ENCODE peak calls at places on chromosomes 7 and 10, in five cellular contexts. K is fibroblast of villous mesenchyme, T is GM12865, G is nucleus accumbens, I is tibial artery. Y is an unnamed sample.

GRCh38 chr10:126060232-126060935 is 164.0 kb downstream of the FANK1 start:
- DNase-seq in T (no peak), I (no peak), G (no peak), K (peak; percentile 67), Y (no peak)

GRCh38 chr10:8056891-8057331 is 2.4 kb downstream of the GATA3 start:
- DNase-seq in K (no peak), T (peak; percentile 57), G (no peak), I (no peak), Y (no peak)

GRCh38 chr7:103010220-103010607 is 64.4 kb downstream of the FBXL13 start:
- DNase-seq in T (no peak), I (no peak), K (no peak), G (no peak), Y (no peak)

GRCh38 chr10:359093-359492 is 223.8 kb downstream of the ZMYND11 start:
- DNase-seq in I (peak; percentile 37), T (no peak), G (no peak), K (no peak), Y (no peak)

GRCh38 chr10:90751107-90751997 is 106.5 kb downstream of the HTR7 start:
- DNase-seq in G (peak; percentile 17), K (peak; percentile 53), T (peak; percentile 72), I (no peak), Y (peak; percentile 15)

GRCh38 chr10:110811791-110812581 is 59.7 kb upstream of the PDCD4 start:
- DNase-seq in I (no peak), T (no peak), G (peak; percentile 20), K (no peak), Y (no peak)

GRCh38 chr7:125061776-125062397 is 132.3 kb upstream of the POT1 start:
- DNase-seq in G (no peak), K (peak; percentile 6), T (peak; percentile 26), I (no peak), Y (no peak)

GRCh38 chr10:91551856-91552255 is 81.0 kb downstream of the PPP1R3C start:
- DNase-seq in T (peak; percentile 14), K (peak; percentile 84), I (no peak), G (peak; percentile 55), Y (no peak)

GRCh38 chr10:61792097-61792496 is 109.4 kb upstream of the ARID5B start:
- DNase-seq in K (no peak), T (no peak), I (no peak), G (no peak), Y (no peak)

GRCh38 chr7:34806831-34807230 is 148.8 kb downstream of the NPSR1 start:
- DNase-seq in T (no peak), K (no peak), G (no peak), I (no peak), Y (no peak)

GRCh38 chr10:78471326-78471722 is 437.7 kb downstream of the RPS24 start:
- DNase-seq in I (no peak), G (no peak), K (no peak), T (no peak), Y (no peak)

GRCh38 chr10:133030791-133031190 is 56.9 kb upstream of the ADGRA1 start:
- DNase-seq in I (no peak), T (no peak), K (no peak), G (no peak), Y (no peak)

GRCh38 chr10:16644146-16644545 is 122.5 kb upstream of the C1QL3 start:
- DNase-seq in G (no peak), K (peak; percentile 44), T (no peak), I (no peak), Y (no peak)

GRCh38 chr7:68929712-68930395 is 668.4 kb upstream of the AUTS2 start:
- DNase-seq in G (no peak), T (no peak), I (no peak), K (no peak), Y (no peak)

GRCh38 chr10:7890802-7891201 is 72.5 kb downstream of the TAF3 start:
- DNase-seq in G (no peak), T (no peak), I (no peak), K (no peak), Y (no peak)

GRCh38 chr7:131431289-131431688 is 103.6 kb downstream of the MKLN1 start:
- DNase-seq in I (no peak), G (peak; percentile 69), T (no peak), K (no peak), Y (no peak)

GRCh38 chr7:142516038-142516501 is 233.2 kb upstream of the PRSS1 start:
- DNase-seq in K (peak; percentile 70), G (peak; percentile 37), I (no peak), T (peak; percentile 67), Y (peak; percentile 56)

GRCh38 chr7:138866353-138866752 is 68.4 kb upstream of the ATP6V0A4 start:
- DNase-seq in G (no peak), I (no peak), T (no peak), K (no peak), Y (no peak)

GRCh38 chr7:147803625-147804024 is 786.9 kb upstream of the C7orf33 start:
- DNase-seq in G (no peak), T (no peak), I (no peak), K (no peak), Y (no peak)

GRCh38 chr10:96587255-96588059 is 645 bp upstream of the TM9SF3 start:
- DNase-seq in I (peak; percentile 85), K (peak; percentile 90), G (peak; percentile 14), T (no peak), Y (peak; percentile 48)

GRCh38 chr7:158057446-158057845 is 530.2 kb downstream of the PTPRN2 start:
- DNase-seq in T (no peak), K (no peak), I (peak; percentile 45), G (no peak), Y (no peak)

GRCh38 chr7:25216837-25217236 is 11.4 kb downstream of the NPVF start:
- DNase-seq in T (peak; percentile 59), K (peak; percentile 53), G (no peak), I (no peak), Y (no peak)

GRCh38 chr7:92075455-92076158 is 58.7 kb downstream of the CYP51A1 start:
- DNase-seq in T (peak; percentile 44), I (no peak), K (no peak), G (no peak), Y (no peak)

GRCh38 chr10:95793401-95794045 is 37.6 kb downstream of the ENTPD1 start:
- DNase-seq in G (no peak), T (peak; percentile 89), K (no peak), I (peak; percentile 61), Y (no peak)

GRCh38 chr7:122975341-122975740 is 20.2 kb downstream of the TAS2R16 start:
- DNase-seq in K (no peak), T (no peak), G (no peak), I (no peak), Y (no peak)

Y was measured in T-helper 1 cell.